ENCODE peak calls at places on chromosomes 12 and 14, in five cellular contexts. E, F, Z, I and B are unnamed samples.

GRCh38 chr12:92492291-92492690 is 210.5 kb upstream of the PLEKHG7 start:
- DNase-seq in F (no peak), Z (no peak), E (no peak), I (no peak), B (no peak)

GRCh38 chr14:99128185-99128584 is 143.8 kb downstream of the BCL11B start:
- DNase-seq in E (no peak), I (no peak), F (no peak), Z (no peak), B (no peak)

GRCh38 chr12:60106207-60106606 is 510.4 kb downstream of the SLC16A7 start:
- DNase-seq in E (no peak), F (no peak), Z (no peak), I (peak), B (no peak)

GRCh38 chr14:68774771-68775613 is 17.9 kb downstream of the ZFP36L1 start:
- DNase-seq in Z (no peak), F (peak), E (no peak), I (peak), B (peak)

GRCh38 chr14:100454437-100454836 is 131.3 kb downstream of the SLC25A47 start:
- DNase-seq in F (no peak), E (no peak), I (no peak), Z (no peak), B (no peak)

GRCh38 chr12:72236071-72236705 is 36.0 kb upstream of the TRHDE start:
- DNase-seq in E (no peak), F (no peak), I (no peak), Z (no peak), B (no peak)

GRCh38 chr14:106564058-106564643 is 1037.8 kb downstream of the TMEM121 start:
- DNase-seq in I (no peak), Z (peak), E (peak), F (no peak), B (peak)

GRCh38 chr12:122891661-122892525 is 4.0 kb downstream of the VPS37B start:
- DNase-seq in I (no peak), E (peak), Z (no peak), F (no peak), B (peak)

GRCh38 chr14:106378191-106378590 is 851.8 kb downstream of the TMEM121 start:
- DNase-seq in E (no peak), F (no peak), Z (peak), I (no peak), B (no peak)

GRCh38 chr12:94228488-94228907 is 80.1 kb downstream of the PLXNC1 start:
- DNase-seq in Z (no peak), E (no peak), I (no peak), F (no peak), B (no peak)

GRCh38 chr12:9041321-9041720 is 52.0 kb downstream of the KLRG1 start:
- DNase-seq in F (no peak), E (no peak), I (peak), Z (no peak), B (no peak)

GRCh38 chr14:42872775-42873174 is 1266.1 kb downstream of the LRFN5 start:
- DNase-seq in I (no peak), F (no peak), Z (no peak), E (no peak), B (no peak)

GRCh38 chr12:67096533-67097318 is 172.4 kb upstream of the CAND1 start:
- DNase-seq in I (no peak), Z (no peak), E (no peak), F (no peak), B (no peak)

GRCh38 chr12:2682301-2683282 is 112.2 kb upstream of the FKBP4 start:
- DNase-seq in E (peak), I (peak), Z (no peak), F (no peak), B (peak)

GRCh38 chr12:87678453-87678852 is 350.7 kb downstream of the C12orf50 start:
- DNase-seq in F (no peak), I (no peak), E (no peak), Z (no peak), B (no peak)

GRCh38 chr14:105468621-105469241 is 5.9 kb upstream of the CRIP2 start:
- DNase-seq in E (no peak), Z (no peak), F (no peak), I (no peak), B (peak)

GRCh38 chr14:81537193-81537592 is 3.5 kb upstream of the SEL1L start:
- DNase-seq in E (no peak), F (no peak), I (no peak), Z (no peak), B (no peak)

GRCh38 chr14:55782166-55782565 is 202.2 kb downstream of the KTN1 start:
- DNase-seq in F (no peak), E (no peak), I (no peak), Z (no peak), B (no peak)

GRCh38 chr14:99748529-99748928 is 44.7 kb upstream of the EML1 start:
- DNase-seq in I (no peak), E (no peak), F (no peak), Z (no peak), B (no peak)

GRCh38 chr14:95683793-95684192 is 2.4 kb upstream of the TCL1B start:
- DNase-seq in Z (peak), E (peak), F (no peak), I (peak), B (peak)

GRCh38 chr14:73591690-73592448 is at the start of gene ACOT4:
- DNase-seq in I (peak), Z (peak), E (peak), F (no peak), B (peak)

GRCh38 chr14:34502826-34503225 is 36.7 kb downstream of the EAPP start:
- DNase-seq in Z (no peak), E (no peak), F (no peak), I (no peak), B (no peak)

GRCh38 chr12:40907115-40907521 is 214.9 kb downstream of the CNTN1 start:
- DNase-seq in Z (no peak), E (no peak), F (no peak), I (no peak), B (no peak)